ENCODE peak calls at places on chromosomes 4 and X, in nine cellular contexts. R, C, V, T, B, F, J, X and G are unnamed samples. For H3K4me1, the result is how much of the 10 kb centered on the place peaks cover.

GRCh38 chr4:90226734-90227133 is 99.5 kb downstream of the CCSER1 start:
- DNase-seq in V (no peak), F (no peak), T (no peak), J (no peak), B (peak), C (peak), R (no peak), X (no peak), G (no peak)

GRCh38 chr4:122606364-122607043 is 14.4 kb downstream of the IL21 start:
- DNase-seq in B (no peak), X (no peak), V (no peak), C (no peak), T (no peak), R (no peak), J (no peak), F (no peak), G (no peak)

GRCh38 chr4:84825701-84826100 is 140.8 kb downstream of the WDFY3 start:
- DNase-seq in T (no peak), V (no peak), J (no peak), R (no peak), C (no peak), B (no peak), X (no peak), F (no peak), G (no peak)

GRCh38 chr4:30952526-30953219 is 232.5 kb downstream of the PCDH7 start:
- DNase-seq in R (peak), F (no peak), C (no peak), V (no peak), J (no peak), X (no peak), B (no peak), T (no peak), G (no peak)

GRCh38 chr4:151804821-151805220 is 44.0 kb upstream of the GATB start:
- DNase-seq in T (no peak), F (no peak), J (no peak), C (peak), X (no peak), B (no peak), V (no peak), R (no peak), G (no peak)

GRCh38 chr4:11367371-11367770 is 61.3 kb downstream of the HS3ST1 start:
- DNase-seq in F (peak), R (peak), X (peak), B (peak), V (peak), J (peak), T (no peak), C (no peak), G (no peak)

GRCh38 chrX:13212191-13212651 is 107.6 kb downstream of the ATXN3L start:
- DNase-seq in C (no peak), X (no peak), V (no peak), F (no peak), R (no peak), B (peak), T (no peak), J (no peak), G (no peak)

GRCh38 chrX:47446431-47446830 is 36.6 kb downstream of the ZNF41 start:
- DNase-seq in V (no peak), F (no peak), C (no peak), B (no peak), T (no peak), J (no peak), X (no peak), R (no peak), G (no peak)

GRCh38 chrX:12950851-12951589 is 23.9 kb upstream of the TMSB4X start:
- DNase-seq in J (peak), V (peak), X (no peak), F (no peak), C (peak), B (no peak), T (peak), R (peak), G (peak)

GRCh38 chr4:96519291-96519690 is 679.4 kb downstream of the PDHA2 start:
- DNase-seq in B (no peak), X (no peak), V (no peak), C (no peak), F (no peak), R (no peak), T (no peak), J (no peak), G (no peak)

GRCh38 chr4:48079972-48080391 is 54.1 kb downstream of the TXK start:
- DNase-seq in R (peak), F (no peak), T (no peak), J (no peak), X (no peak), B (no peak), V (no peak), C (no peak), G (no peak)

GRCh38 chr4:37682701-37683401 is 3.3 kb downstream of the RELL1 start:
- DNase-seq in C (no peak), J (no peak), T (no peak), F (no peak), X (no peak), V (no peak), B (peak), R (peak), G (no peak)

GRCh38 chr4:123121241-123121907 is 199.0 kb upstream of the NUDT6 start:
- DNase-seq in V (no peak), F (no peak), X (no peak), J (no peak), T (no peak), C (peak), B (peak), R (no peak), G (no peak)

GRCh38 chr4:118076958-118077766 is 42.9 kb downstream of the NDST3 start:
- DNase-seq in X (no peak), V (no peak), T (no peak), F (no peak), J (no peak), C (peak), B (peak), R (peak), G (no peak)
- H3K4me1 ChIP-seq in X (under half), V (under half), T (under half), F (under half), J (under half), C (under half), B (under half), R (under half), G (under half)

DNA sequence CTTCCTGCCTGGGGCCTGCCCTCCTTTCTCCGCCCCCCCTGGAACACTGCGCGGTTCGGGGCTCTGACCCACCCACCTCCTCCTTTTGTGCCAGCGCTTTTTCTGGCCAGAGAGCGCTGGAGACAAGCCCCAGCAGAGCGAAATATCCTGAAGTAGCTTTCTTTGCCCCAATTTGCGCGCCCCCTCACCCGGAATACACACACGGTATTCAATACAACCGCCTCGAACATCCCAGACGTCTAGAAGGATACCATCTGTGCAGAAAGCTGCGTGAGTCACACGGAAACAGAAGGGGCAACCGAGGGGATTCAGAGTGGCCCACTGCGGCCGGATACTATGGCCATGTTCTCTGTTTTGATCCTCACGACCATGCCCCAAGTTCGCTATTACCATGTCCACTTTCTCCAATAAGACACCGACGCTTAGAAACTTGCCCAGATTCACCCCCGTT is 290 bp upstream of the SRPX start:
- DNase-seq in J (no peak), C (peak), B (no peak), F (no peak), X (peak), T (no peak), R (no peak), V (no peak), G (no peak)
- H3K4me3 ChIP-seq in J (peak), C (peak), B (peak), F (peak), X (peak), T (peak), R (peak), V (no peak), G (no peak)

DNA sequence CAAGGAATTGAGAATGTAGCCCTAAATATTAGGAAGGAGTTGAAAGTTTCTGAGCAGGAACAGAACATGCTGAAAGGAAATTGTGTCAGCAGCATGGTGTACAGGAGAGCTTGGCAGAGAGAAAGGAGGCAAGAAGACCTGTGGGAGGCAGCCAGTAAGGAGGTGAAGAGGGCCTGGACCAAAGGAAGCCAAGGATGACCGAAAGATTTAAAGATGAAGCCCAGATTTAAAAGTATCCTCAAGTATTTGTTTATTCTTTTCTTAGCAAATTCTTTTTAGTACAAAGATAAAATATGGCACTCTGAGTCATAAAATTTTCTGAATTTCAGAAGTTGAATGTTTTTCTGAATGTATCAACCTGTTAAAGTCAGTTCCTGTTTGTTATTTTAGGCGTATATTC is 3.5 kb downstream of the PKD2 start:
- DNase-seq in V (no peak), T (no peak), F (no peak), J (no peak), C (peak), B (no peak), X (no peak), R (no peak), G (no peak)
- H3K4me1 ChIP-seq in V (under half), T (under half), F (half or more), J (under half), C (under half), B (under half), X (under half), R (under half), G (under half)

GRCh38 chr4:41359836-41360213 is 103.1 kb downstream of the UCHL1 start:
- DNase-seq in X (no peak), B (no peak), J (no peak), C (no peak), T (no peak), R (no peak), F (no peak), V (no peak), G (no peak)

GRCh38 chr4:41360214-41360910 is 103.6 kb downstream of the UCHL1 start:
- DNase-seq in J (peak), F (peak), C (peak), X (peak), B (peak), R (peak), V (peak), T (peak), G (no peak)

GRCh38 chr4:41362647-41363383 is 106.1 kb downstream of the UCHL1 start:
- DNase-seq in X (no peak), B (no peak), F (no peak), T (no peak), R (no peak), C (peak), V (no peak), J (no peak), G (no peak)

GRCh38 chr4:41361831-41362646 is 105.3 kb downstream of the UCHL1 start:
- DNase-seq in J (no peak), T (no peak), V (no peak), R (no peak), X (no peak), B (no peak), C (peak), F (no peak), G (no peak)

GRCh38 chr4:41360911-41361830 is 104.4 kb downstream of the UCHL1 start:
- DNase-seq in C (peak), F (peak), T (peak), V (peak), B (peak), X (peak), R (peak), J (peak), G (no peak)
- H3K4me3 ChIP-seq in C (peak), F (peak), T (peak), V (peak), B (peak), X (peak), R (peak), J (peak), G (no peak)

DNA sequence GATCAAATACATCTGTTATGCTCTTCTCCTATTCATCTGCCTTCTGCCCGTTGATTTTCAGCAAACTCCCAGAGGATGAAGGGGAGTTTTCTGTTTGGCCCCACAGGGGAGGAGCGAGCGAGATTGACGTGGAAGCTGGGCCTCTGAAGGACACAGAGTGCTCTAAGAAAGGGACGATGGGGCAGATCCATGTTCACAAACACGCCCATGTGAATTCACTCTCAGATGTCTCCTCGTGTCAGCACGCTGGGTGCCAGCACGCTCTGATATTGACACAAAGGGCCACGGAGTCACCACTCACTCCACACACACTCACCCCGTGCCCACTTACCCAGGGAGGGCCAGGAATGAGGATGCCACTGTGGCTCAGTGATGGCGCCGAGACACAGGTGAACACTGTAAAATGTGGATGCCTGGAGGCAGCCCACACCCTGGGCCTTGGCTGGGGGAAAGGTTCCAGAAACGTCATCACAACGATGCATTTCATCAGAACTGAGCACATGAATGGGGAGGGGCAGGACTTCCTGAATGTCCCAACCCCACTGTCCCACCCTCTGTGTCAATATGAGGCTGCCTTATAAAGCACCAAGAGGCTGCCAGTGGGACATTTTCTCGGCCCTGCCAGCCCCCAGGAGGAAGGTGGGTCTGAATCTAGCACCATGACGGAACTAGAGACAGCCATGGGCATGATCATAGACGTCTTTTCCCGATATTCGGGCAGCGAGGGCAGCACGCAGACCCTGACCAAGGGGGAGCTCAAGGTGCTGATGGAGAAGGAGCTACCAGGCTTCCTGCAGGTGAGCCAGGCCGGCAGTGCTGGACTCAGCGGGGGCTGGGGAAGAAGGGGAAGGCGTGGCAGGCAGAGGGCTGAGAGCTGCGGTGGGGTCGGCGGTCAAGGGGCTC is at the start of gene S100P:
- DNase-seq in J (peak), X (no peak), R (peak), V (no peak), B (no peak), F (peak), T (no peak), C (no peak), G (no peak)
- H3K4me1 ChIP-seq in J (half or more), X (under half), R (half or more), V (under half), B (under half), F (under half), T (half or more), C (under half), G (half or more)

GRCh38 chr4:79353075-79353474 is 27.2 kb upstream of the NAA11 start:
- DNase-seq in C (no peak), F (no peak), X (no peak), T (no peak), V (no peak), J (no peak), R (no peak), B (no peak), G (no peak)
- H3K4me3 ChIP-seq in C (no peak), F (no peak), X (no peak), T (no peak), V (no peak), J (no peak), R (no peak), B (no peak), G (no peak)